ENCODE peak calls at places on chromosomes 7 and 10, in six cellular contexts. W, Y, T, Z, B and I are unnamed samples. For H3K27me3, the result is how much of the 10 kb centered on the place peaks cover.

GRCh38 chr10:7817576-7817975 is 729 bp upstream of the TAF3 start:
- DNase-seq in W (no peak), Y (no peak), T (no peak), Z (no peak), B (no peak), I (no peak)

GRCh38 chr10:78335691-78336401 is 302.2 kb downstream of the RPS24 start:
- DNase-seq in W (no peak), Y (no peak), T (no peak), Z (peak), B (no peak), I (no peak)

GRCh38 chr10:89224697-89225443 is 17.8 kb upstream of the CH25H start:
- DNase-seq in W (no peak), Y (no peak), T (no peak), Z (no peak), B (no peak), I (no peak)

GRCh38 chr7:101998904-101999236 is 181.4 kb downstream of the CUX1 start:
- DNase-seq in W (no peak), Y (no peak), T (no peak), Z (no peak), B (no peak), I (no peak)

GRCh38 chr7:122914812-122915211 is 28.6 kb upstream of the CADPS2 start:
- DNase-seq in W (no peak), Y (no peak), T (no peak), Z (no peak), B (no peak), I (no peak)

GRCh38 chr10:103273026-103273425 is 3.9 kb upstream of the INA start:
- DNase-seq in W (no peak), Y (no peak), T (no peak), Z (peak), B (no peak), I (no peak)

GRCh38 chr10:117993166-117993565 is 53.6 kb downstream of the RAB11FIP2 start:
- DNase-seq in W (no peak), Y (no peak), T (no peak), Z (no peak), B (no peak), I (no peak)

GRCh38 chr7:111756687-111757178 is 194.4 kb upstream of the IMMP2L start:
- DNase-seq in W (no peak), Y (no peak), T (peak), Z (peak), B (peak), I (no peak)

GRCh38 chr7:98165827-98166667 is 45.2 kb upstream of the BHLHA15 start:
- DNase-seq in W (peak), Y (peak), T (peak), Z (peak), B (peak), I (peak)

GRCh38 chr10:91597397-91597881 is 35.4 kb downstream of the PPP1R3C start:
- DNase-seq in W (no peak), Y (no peak), T (no peak), Z (peak), B (no peak), I (no peak)

GRCh38 chr7:42753917-42754363 is 157.9 kb downstream of the C7orf25 start:
- DNase-seq in W (no peak), Y (no peak), T (no peak), Z (no peak), B (no peak), I (no peak)

GRCh38 chr10:121339136-121339535 is 259.1 kb downstream of the FGFR2 start:
- DNase-seq in W (no peak), Y (no peak), T (no peak), Z (no peak), B (no peak), I (no peak)

GRCh38 chr7:69403169-69403568 is 195.1 kb upstream of the AUTS2 start:
- DNase-seq in W (no peak), Y (peak), T (no peak), Z (no peak), B (no peak), I (no peak)

GRCh38 chr7:33792041-33792440 is 113.3 kb upstream of the BMPER start:
- DNase-seq in W (no peak), Y (no peak), T (no peak), Z (no peak), B (no peak), I (no peak)

GRCh38 chr10:51246156-51246555 is 171.9 kb downstream of the PRKG1 start:
- DNase-seq in W (no peak), Y (no peak), T (no peak), Z (no peak), B (no peak), I (no peak)

GRCh38 chr7:51275532-51275931 is 41.1 kb downstream of the COBL start:
- DNase-seq in W (no peak), Y (no peak), T (no peak), Z (no peak), B (no peak), I (no peak)

GRCh38 chr10:126565456-126565855 is 105.0 kb downstream of the C10orf90 start:
- DNase-seq in W (no peak), Y (no peak), T (no peak), Z (no peak), B (no peak), I (no peak)

GRCh38 chr7:86848226-86848625 is 204.5 kb downstream of the GRM3 start:
- DNase-seq in W (no peak), Y (no peak), T (no peak), Z (no peak), B (no peak), I (no peak)

GRCh38 chr10:101879456-101880189 is 36.0 kb upstream of the KCNIP2 start:
- DNase-seq in W (no peak), Y (no peak), T (no peak), Z (peak), B (no peak), I (no peak)

GRCh38 chr10:103800789-103801540 is 54.4 kb downstream of the SH3PXD2A start:
- DNase-seq in W (peak), Y (no peak), T (no peak), Z (peak), B (no peak), I (peak)

GRCh38 chr7:133513608-133514007 is 260.7 kb downstream of the EXOC4 start:
- DNase-seq in W (no peak), Y (no peak), T (no peak), Z (peak), B (no peak), I (no peak)

GRCh38 chr10:121910673-121911420 is 17.0 kb downstream of the ATE1 start:
- DNase-seq in W (no peak), Y (no peak), T (no peak), Z (peak), B (no peak), I (no peak)

GRCh38 chr10:88879754-88880286 is at the start of gene STAMBPL1:
- DNase-seq in W (peak), Y (peak), T (peak), Z (peak), B (no peak), I (peak)

GRCh38 chr10:47421057-47421952 is 37.2 kb upstream of the ZNF488 start:
- DNase-seq in W (no peak), Y (no peak), T (no peak), Z (peak), B (no peak), I (no peak)

GRCh38 chr10:132876967-132877366 is 65.4 kb downstream of the CFAP46 start:
- DNase-seq in W (no peak), Y (no peak), T (no peak), Z (no peak), B (no peak), I (no peak)

GRCh38 chr7:12127490-12127889 is 83.6 kb upstream of the TMEM106B start:
- DNase-seq in W (no peak), Y (no peak), T (no peak), Z (no peak), B (no peak), I (no peak)

GRCh38 chr7:148852272-148852671 is 31.8 kb downstream of the EZH2 start:
- DNase-seq in W (no peak), Y (no peak), T (no peak), Z (no peak), B (no peak), I (no peak)

GRCh38 chr10:85111271-85111670 is 782.9 kb downstream of the CCSER2 start:
- DNase-seq in W (no peak), Y (no peak), T (no peak), Z (no peak), B (no peak), I (no peak)

GRCh38 chr7:6290345-6290744 is 17.9 kb upstream of the CYTH3 start:
- DNase-seq in W (no peak), Y (peak), T (no peak), Z (no peak), B (no peak), I (no peak)

GRCh38 chr10:32169556-32169955 is 113.3 kb upstream of the KIF5B start:
- DNase-seq in W (no peak), Y (no peak), T (no peak), Z (no peak), B (no peak), I (no peak)

GRCh38 chr10:95303950-95304349 is 13.1 kb upstream of the PDLIM1 start:
- DNase-seq in W (no peak), Y (no peak), T (no peak), Z (no peak), B (no peak), I (no peak)

GRCh38 chr7:5525271-5526189 is 101.9 kb upstream of the TNRC18 start:
- DNase-seq in W (no peak), Y (peak), T (no peak), Z (peak), B (no peak), I (no peak)

GRCh38 chr10:71631007-71631859 is 88.3 kb downstream of the C10orf105 start:
- DNase-seq in W (no peak), Y (no peak), T (no peak), Z (no peak), B (no peak), I (no peak)
- H3K27me3 ChIP-seq in W (under half), Y (under half), T (under half), Z (under half), B (under half), I (under half)

DNA sequence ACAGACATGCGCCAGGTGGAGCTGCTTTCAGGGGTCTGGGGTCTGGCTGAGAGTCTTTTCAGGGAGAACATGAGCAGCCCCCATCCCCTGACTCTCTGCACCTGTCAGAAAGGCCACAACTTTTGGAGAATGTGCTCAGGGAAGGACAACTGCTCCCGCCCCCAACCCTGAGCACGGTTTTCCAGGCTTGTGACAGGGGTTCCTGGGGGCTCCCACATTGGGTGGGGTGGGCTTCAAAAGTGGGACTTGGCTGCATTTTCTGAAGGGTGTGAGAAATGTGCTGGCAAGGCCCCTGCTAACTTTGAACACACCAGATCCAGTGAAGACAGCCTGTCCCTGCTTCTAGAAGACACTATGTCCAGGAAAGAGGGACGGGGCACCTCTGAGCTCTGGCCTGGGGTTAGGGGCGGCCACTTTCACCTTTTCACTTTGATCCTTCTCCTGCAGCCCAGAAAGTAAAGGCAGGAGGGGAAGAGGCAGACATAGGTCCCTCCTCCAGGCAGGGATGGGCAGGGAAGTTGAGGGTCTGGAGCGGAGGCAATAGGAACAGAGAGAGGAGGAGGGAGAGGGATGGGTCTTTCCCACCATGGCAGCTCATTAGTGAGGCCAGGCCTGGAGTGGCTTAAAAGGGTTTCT is 1.6 kb downstream of the KCP start:
- DNase-seq in W (no peak), Y (no peak), T (no peak), Z (no peak), B (no peak), I (peak)
- H3K27me3 ChIP-seq in W (under half), Y (under half), T (under half), Z (under half), B (under half), I (under half)

DNA sequence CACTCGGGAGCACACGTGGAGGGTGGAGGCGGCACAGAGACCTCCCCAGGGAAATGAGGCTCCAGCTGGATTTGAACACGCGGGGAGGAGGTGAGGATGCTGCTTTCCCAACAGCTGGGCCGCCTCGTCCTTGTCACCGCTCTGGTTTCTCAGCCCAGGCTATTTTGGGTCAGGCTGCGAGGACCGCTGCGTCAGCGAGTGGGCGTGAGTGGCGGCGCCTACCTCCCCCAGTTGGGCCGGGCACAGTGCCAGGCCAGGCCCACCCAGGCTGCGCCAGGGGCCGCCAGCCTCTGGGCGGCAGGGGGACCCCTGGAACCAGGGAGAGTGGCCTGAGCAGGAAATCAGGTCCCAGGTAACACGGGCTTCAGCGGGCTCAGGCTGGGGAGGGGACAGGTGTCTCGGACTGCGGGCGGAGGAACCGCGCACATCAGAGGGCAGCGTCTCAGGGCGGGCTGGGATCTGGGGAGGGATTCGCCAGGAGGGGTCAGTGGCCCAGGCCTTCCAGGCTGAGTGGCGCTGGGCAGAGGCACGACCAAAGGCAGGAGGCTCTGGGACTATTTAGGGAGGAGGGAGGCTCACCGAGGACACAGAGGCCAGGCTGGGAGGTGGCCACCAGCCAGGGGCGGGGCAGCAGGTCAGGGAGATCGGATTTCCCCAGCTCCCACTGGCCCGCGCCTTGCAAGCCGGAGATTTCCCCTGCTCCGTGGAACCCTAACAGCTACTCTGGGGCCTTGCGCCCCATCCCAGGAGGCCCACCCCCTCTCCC is 125.2 kb upstream of the RET start:
- DNase-seq in W (no peak), Y (no peak), T (no peak), Z (no peak), B (no peak), I (no peak)
- H3K27me3 ChIP-seq in W (under half), Y (under half), T (under half), Z (under half), B (under half), I (under half)

GRCh38 chr7:1210321-1210978 is 22.2 kb upstream of the UNCX start:
- DNase-seq in W (no peak), Y (no peak), T (peak), Z (no peak), B (no peak), I (no peak)
- H3K27me3 ChIP-seq in W (under half), Y (under half), T (under half), Z (under half), B (under half), I (under half)

GRCh38 chr7:157589680-157590079 is 252.9 kb downstream of the DNAJB6 start:
- DNase-seq in W (no peak), Y (no peak), T (no peak), Z (no peak), B (no peak), I (no peak)
- H3K27me3 ChIP-seq in W (under half), Y (under half), T (under half), Z (under half), B (under half), I (under half)

GRCh38 chr10:100747061-100747825 is 1.9 kb downstream of the PAX2 start:
- DNase-seq in W (no peak), Y (no peak), T (no peak), Z (no peak), B (no peak), I (no peak)
- H3K27me3 ChIP-seq in W (half or more), Y (under half), T (half or more), Z (half or more), B (half or more), I (half or more)

GRCh38 chr7:106016331-106016730 is 53.3 kb downstream of the CDHR3 start:
- DNase-seq in W (no peak), Y (no peak), T (no peak), Z (no peak), B (no peak), I (no peak)
- H3K27me3 ChIP-seq in W (under half), Y (under half), T (under half), Z (under half), B (under half), I (under half)

GRCh38 chr10:131872837-131873375 is 27.9 kb upstream of the PPP2R2D start:
- DNase-seq in W (no peak), Y (no peak), T (no peak), Z (no peak), B (no peak), I (no peak)
- H3K27me3 ChIP-seq in W (under half), Y (under half), T (under half), Z (under half), B (under half), I (under half)

GRCh38 chr7:158997110-158997453 is 140.7 kb downstream of the DYNC2I1 start:
- DNase-seq in W (no peak), Y (no peak), T (no peak), Z (no peak), B (no peak), I (no peak)
- H3K27me3 ChIP-seq in W (under half), Y (under half), T (under half), Z (under half), B (under half), I (under half)